ENCODE peak calls at places on chromosomes 13 and 19, in four cellular contexts. One of them, this sample, is unnamed.

GRCh38 chr19:51702103-51702753 is 9.1 kb downstream of the SPACA6 start:
- DNase-seq in fibroblast of the conjunctiva: no peak
- DNase-seq in progenitor cell of endocrine pancreas: peak
- DNase-seq in tibial artery: peak
- DNase-seq in this sample: peak

GRCh38 chr13:88526186-88526852 is 855.1 kb downstream of the SLITRK5 start:
- DNase-seq in progenitor cell of endocrine pancreas: no peak
- DNase-seq in fibroblast of the conjunctiva: no peak
- DNase-seq in tibial artery: no peak
- DNase-seq in this sample: no peak

GRCh38 chr19:21202865-21203494 is 61.1 kb downstream of the ZNF431 start:
- DNase-seq in tibial artery: no peak
- DNase-seq in fibroblast of the conjunctiva: no peak
- DNase-seq in progenitor cell of endocrine pancreas: no peak
- DNase-seq in this sample: peak

GRCh38 chr19:1173845-1174809 is at the start of gene SBNO2:
- DNase-seq in fibroblast of the conjunctiva: peak
- DNase-seq in progenitor cell of endocrine pancreas: peak
- DNase-seq in tibial artery: peak
- DNase-seq in this sample: peak

GRCh38 chr19:1906985-1907562 is 1.9 kb downstream of the ADAT3 start:
- DNase-seq in tibial artery: no peak
- DNase-seq in progenitor cell of endocrine pancreas: no peak
- DNase-seq in fibroblast of the conjunctiva: no peak
- DNase-seq in this sample: no peak

GRCh38 chr13:109043561-109044075 is 414.2 kb downstream of the MYO16 start:
- DNase-seq in fibroblast of the conjunctiva: no peak
- DNase-seq in progenitor cell of endocrine pancreas: no peak
- DNase-seq in tibial artery: no peak
- DNase-seq in this sample: no peak

GRCh38 chr13:19074519-19074918 is 107.1 kb downstream of the TUBA3C start:
- DNase-seq in progenitor cell of endocrine pancreas: no peak
- DNase-seq in tibial artery: no peak
- DNase-seq in fibroblast of the conjunctiva: no peak
- DNase-seq in this sample: no peak

GRCh38 chr13:39612023-39612637 is 9.1 kb upstream of the LHFPL6 start:
- DNase-seq in progenitor cell of endocrine pancreas: peak
- DNase-seq in fibroblast of the conjunctiva: peak
- DNase-seq in tibial artery: no peak
- DNase-seq in this sample: peak

GRCh38 chr13:96984061-96984508 is 10.2 kb downstream of the OXGR1 start:
- DNase-seq in progenitor cell of endocrine pancreas: no peak
- DNase-seq in tibial artery: no peak
- DNase-seq in fibroblast of the conjunctiva: no peak
- DNase-seq in this sample: no peak

This sample was measured in fibroblast of lung.